ENCODE peak calls at places on chromosomes 6 and 20, in four cellular contexts. A is MCF 10A, C is right atrium auricular region, P is caudate nucleus. Y is an unnamed sample.

GRCh38 chr6:30717129-30717844 is at the start of gene MDC1:
- DNase-seq in A (peak; percentile 100), P (peak; percentile 97), C (peak; percentile 100), Y (peak; percentile 97)

GRCh38 chr20:1328680-1329330 is at the start of gene SDCBP2:
- DNase-seq in C (peak; percentile 56), P (no peak), A (peak; percentile 89), Y (no peak)

GRCh38 chr20:32980131-32980941 is 23.9 kb downstream of the SUN5 start:
- DNase-seq in C (no peak), P (no peak), A (no peak), Y (no peak)

GRCh38 chr20:49913399-49914047 is 1.8 kb downstream of the SPATA2 start:
- DNase-seq in A (no peak), C (no peak), P (no peak), Y (no peak)

GRCh38 chr6:22149501-22150490 is 147.0 kb downstream of the PRL start:
- DNase-seq in C (no peak), A (no peak), P (no peak), Y (no peak)

GRCh38 chr6:144283781-144284473 is 1.2 kb upstream of the UTRN start:
- DNase-seq in P (no peak), C (no peak), A (no peak), Y (no peak)

GRCh38 chr20:40459299-40459698 is 229.7 kb downstream of the MAFB start:
- DNase-seq in P (no peak), A (no peak), C (no peak), Y (no peak)

GRCh38 chr20:54550776-54551396 is 75.5 kb downstream of the DOK5 start:
- DNase-seq in C (no peak), A (no peak), P (no peak), Y (no peak)

GRCh38 chr6:145137425-145137824 is 597.9 kb downstream of the EPM2A start:
- DNase-seq in C (no peak), A (peak; percentile 47), P (no peak), Y (no peak)

GRCh38 chr6:28802417-28803336 is 121.1 kb downstream of the TRIM27 start:
- DNase-seq in P (no peak), A (peak; percentile 62), C (no peak), Y (no peak)

GRCh38 chr20:7348253-7348652 is 580.8 kb downstream of the BMP2 start:
- DNase-seq in C (no peak), P (no peak), A (no peak), Y (no peak)

GRCh38 chr20:62529916-62530642 is 54.3 kb upstream of the GATA5 start:
- DNase-seq in P (no peak), A (no peak), C (no peak), Y (no peak)

GRCh38 chr6:146997062-146997461 is 207.2 kb upstream of the STXBP5 start:
- DNase-seq in C (no peak), A (peak; percentile 56), P (no peak), Y (no peak)

GRCh38 chr6:151284431-151285060 is 44.8 kb downstream of the AKAP12 start:
- DNase-seq in P (no peak), C (no peak), A (no peak), Y (no peak)

GRCh38 chr6:13766201-13766634 is 48.1 kb downstream of the MCUR1 start:
- DNase-seq in P (no peak), A (peak; percentile 21), C (no peak), Y (no peak)

GRCh38 chr20:38674178-38675133 is 49.8 kb upstream of the SLC32A1 start:
- DNase-seq in P (peak; percentile 33), A (no peak), C (no peak), Y (peak; percentile 42)

GRCh38 chr6:1129141-1129540 is 182.8 kb upstream of the FOXQ1 start:
- DNase-seq in C (no peak), P (no peak), A (no peak), Y (no peak)

GRCh38 chr6:8821921-8822512 is 386.7 kb upstream of the SLC35B3 start:
- DNase-seq in A (no peak), P (no peak), C (no peak), Y (no peak)

GRCh38 chr20:53728359-53728758 is 134.7 kb upstream of the ZNF217 start:
- DNase-seq in A (no peak), C (no peak), P (no peak), Y (no peak)

GRCh38 chr6:33692760-33693158 is 18.7 kb downstream of the UQCC2 start:
- DNase-seq in A (no peak), P (no peak), C (no peak), Y (peak; percentile 72)

GRCh38 chr6:56938634-56939294 is 16.1 kb upstream of the BEND6 start:
- DNase-seq in P (no peak), C (no peak), A (peak; percentile 100), Y (no peak)

GRCh38 chr20:21453676-21454075 is 56.4 kb upstream of the NKX2-4 start:
- DNase-seq in C (no peak), A (no peak), P (no peak), Y (no peak)

GRCh38 chr20:10924628-10925266 is 250.9 kb upstream of the JAG1 start:
- DNase-seq in A (peak; percentile 30), P (no peak), C (no peak), Y (no peak)

GRCh38 chr6:33073431-33073871 is at the start of gene HLA-DPA1:
- DNase-seq in A (peak; percentile 36), P (no peak), C (no peak), Y (peak; percentile 44)

GRCh38 chr6:140346461-140346860 is 972.0 kb upstream of the CITED2 start:
- DNase-seq in A (peak; percentile 45), C (no peak), P (no peak), Y (no peak)

GRCh38 chr20:62374431-62375152 is 7.5 kb upstream of the LAMA5 start:
- DNase-seq in A (no peak), P (no peak), C (no peak), Y (no peak)

GRCh38 chr6:24009319-24009718 is 116.7 kb upstream of the NRSN1 start:
- DNase-seq in C (no peak), P (no peak), A (no peak), Y (no peak)

GRCh38 chr6:5205877-5206840 is 54.6 kb downstream of the LYRM4 start:
- DNase-seq in P (no peak), A (peak; percentile 60), C (peak; percentile 86), Y (no peak)

Y was measured in effector memory CD8-positive, alpha-beta T cell.